ENCODE peak calls at places on chromosomes 6 and 20, in seven cellular contexts. W, U, E, J, V, I and S are unnamed samples.

GRCh38 chr6:166852484-166852975 is 103.8 kb downstream of the RNASET2 start:
- DNase-seq in V (no peak), J (no peak), I (no peak), W (no peak), E (no peak), U (no peak), S (no peak)

GRCh38 chr6:84284428-84285033 is 57.1 kb upstream of the CEP162 start:
- DNase-seq in E (no peak), J (no peak), U (peak; percentile 37), I (no peak), V (peak; percentile 37), W (no peak), S (no peak)

GRCh38 chr20:47272893-47273590 is 83.5 kb downstream of the ZMYND8 start:
- DNase-seq in W (peak; percentile 46), V (peak; percentile 81), U (peak; percentile 70), I (no peak), E (peak; percentile 36), J (peak; percentile 66), S (peak; percentile 29)

GRCh38 chr20:10916312-10916711 is 242.5 kb upstream of the JAG1 start:
- DNase-seq in J (no peak), I (no peak), U (no peak), W (no peak), V (peak; percentile 41), E (no peak), S (no peak)

GRCh38 chr6:16322666-16323312 is 84.4 kb downstream of the GMPR start:
- DNase-seq in I (no peak), U (peak; percentile 90), V (peak; percentile 62), E (peak; percentile 58), W (no peak), J (peak; percentile 59), S (no peak)

GRCh38 chr20:17938889-17939619 is 29.5 kb downstream of the SNX5 start:
- DNase-seq in W (no peak), U (peak; percentile 73), I (no peak), V (peak; percentile 69), J (peak; percentile 57), E (peak; percentile 58), S (no peak)

GRCh38 chr6:154703094-154703493 is 30.1 kb upstream of the SCAF8 start:
- DNase-seq in U (no peak), I (no peak), J (no peak), W (no peak), V (no peak), E (no peak), S (no peak)

GRCh38 chr6:170048615-170049256 is 242.1 kb downstream of the DLL1 start:
- DNase-seq in J (no peak), W (no peak), U (peak; percentile 97), I (peak; percentile 42), V (no peak), E (peak; percentile 60), S (no peak)

GRCh38 chr20:46306743-46307138 is 1.6 kb downstream of the CDH22 start:
- DNase-seq in I (no peak), E (no peak), V (no peak), U (no peak), W (no peak), J (no peak), S (no peak)

GRCh38 chr20:32365560-32365959 is 7.4 kb downstream of the ASXL1 start:
- DNase-seq in W (no peak), V (no peak), J (no peak), E (no peak), I (no peak), U (no peak), S (no peak)

GRCh38 chr20:18734525-18735189 is 78.9 kb upstream of the SCP2D1 start:
- DNase-seq in W (no peak), V (no peak), I (no peak), J (no peak), U (no peak), E (no peak), S (no peak)

GRCh38 chr20:4544765-4545164 is 176.9 kb upstream of the PRND start:
- DNase-seq in W (no peak), I (no peak), J (no peak), V (peak; percentile 38), U (no peak), E (no peak), S (no peak)

GRCh38 chr6:47977314-47977713 is 133.7 kb downstream of the PTCHD4 start:
- DNase-seq in U (no peak), I (no peak), V (no peak), W (no peak), E (no peak), J (no peak), S (no peak)

GRCh38 chr20:3235661-3236324 is 3.2 kb downstream of the SLC4A11 start:
- DNase-seq in V (peak; percentile 26), U (peak; percentile 46), J (no peak), W (no peak), I (no peak), E (no peak), S (no peak)

GRCh38 chr20:10613911-10614310 is 59.9 kb downstream of the JAG1 start:
- DNase-seq in W (no peak), I (no peak), U (no peak), V (no peak), J (no peak), E (no peak), S (no peak)

GRCh38 chr20:12925214-12925755 is 83.5 kb upstream of the SPTLC3 start:
- DNase-seq in E (peak; percentile 30), U (peak; percentile 83), J (peak; percentile 82), I (no peak), V (peak; percentile 90), W (peak; percentile 13), S (peak; percentile 66)

GRCh38 chr20:2602746-2603145 is 49.7 kb upstream of the NOP56 start:
- DNase-seq in E (no peak), J (no peak), V (no peak), W (no peak), U (no peak), I (no peak), S (no peak)

GRCh38 chr20:57547250-57547649 is 13.7 kb upstream of the PCK1 start:
- DNase-seq in V (no peak), E (no peak), I (no peak), U (no peak), W (no peak), J (no peak), S (no peak)

GRCh38 chr6:41021832-41022231 is 17.2 kb downstream of the UNC5CL start:
- DNase-seq in E (no peak), U (peak; percentile 20), J (peak; percentile 48), W (no peak), V (peak; percentile 49), I (no peak), S (peak; percentile 35)
- TF ChIP-seq CTCF in E (no peak), U (no peak), J (peak; percentile 54), W (no peak), V (peak; percentile 36), I (no peak), S (peak; percentile 76)

DNA sequence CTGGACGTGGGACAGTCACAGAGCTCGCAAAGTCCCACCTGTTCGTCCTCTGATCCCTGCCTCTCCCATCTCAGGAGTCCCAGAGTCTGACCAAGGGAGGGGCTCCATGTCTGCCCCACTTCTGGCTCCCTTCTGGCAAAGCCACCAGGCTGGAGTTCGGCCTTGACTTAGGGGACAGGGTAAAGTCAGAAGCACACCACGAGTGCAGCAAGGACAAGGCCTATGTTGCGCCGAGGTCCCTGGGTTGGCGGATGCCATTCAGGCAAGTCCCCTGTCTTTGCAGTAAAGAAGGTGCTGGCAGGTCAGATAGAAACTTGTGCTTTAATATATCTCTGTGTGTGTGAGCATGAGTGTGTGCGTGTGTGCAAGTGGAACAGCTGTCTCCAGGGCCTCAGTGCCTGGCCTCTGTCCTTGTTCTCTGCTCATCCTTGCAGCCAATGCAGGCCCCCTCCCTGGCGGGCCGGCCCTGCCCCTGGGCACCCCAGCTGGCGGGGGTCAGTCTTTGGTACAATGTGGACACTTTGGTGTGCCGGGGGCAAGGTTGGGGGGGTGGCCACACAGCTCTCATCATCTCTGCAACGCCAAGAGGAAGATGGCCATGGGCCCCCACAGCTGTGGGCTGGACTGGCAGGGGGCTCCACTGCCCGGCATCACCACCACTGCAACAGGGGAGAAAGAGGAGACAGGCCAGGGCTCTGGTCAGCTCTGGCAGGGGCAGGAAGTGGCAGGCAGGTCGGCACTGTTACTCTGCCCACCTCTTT is 60.7 kb downstream of the MDGA1 start:
- DNase-seq in V (no peak), U (no peak), E (no peak), J (no peak), I (no peak), W (no peak), S (no peak)
- H3K4me3 ChIP-seq in V (no peak overlapping the region), U (no peak overlapping the region), E (no peak overlapping the region), J (no peak overlapping the region), I (no peak overlapping the region), W (no peak overlapping the region), S (no peak overlapping the region)

DNA sequence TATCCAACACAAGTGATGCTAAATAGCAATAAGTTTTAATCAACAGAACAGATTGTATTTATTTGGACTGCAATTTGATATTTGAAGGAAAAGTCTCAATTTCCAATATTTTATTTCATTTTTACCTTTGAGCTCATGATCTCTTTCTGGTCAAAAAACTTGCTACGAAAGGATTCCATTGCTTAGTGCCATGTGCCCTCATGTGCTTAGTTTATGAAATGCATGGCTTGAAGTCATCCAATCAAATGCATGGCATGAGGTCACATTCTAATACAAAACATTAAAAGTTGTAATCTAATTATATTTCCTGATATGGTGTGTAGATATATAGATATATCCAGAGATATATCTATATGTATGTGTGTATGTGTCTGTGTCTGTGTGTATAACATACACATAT is 321.2 kb upstream of the ADGRB3 start:
- DNase-seq in J (peak; percentile 9), U (peak; percentile 4), E (no peak), W (no peak), I (no peak), V (peak; percentile 44), S (no peak)
- TF ChIP-seq CTCF in J (peak; percentile 51), U (no peak), E (no peak), W (peak; percentile 5), I (no peak), V (peak; percentile 46), S (no peak)

DNA sequence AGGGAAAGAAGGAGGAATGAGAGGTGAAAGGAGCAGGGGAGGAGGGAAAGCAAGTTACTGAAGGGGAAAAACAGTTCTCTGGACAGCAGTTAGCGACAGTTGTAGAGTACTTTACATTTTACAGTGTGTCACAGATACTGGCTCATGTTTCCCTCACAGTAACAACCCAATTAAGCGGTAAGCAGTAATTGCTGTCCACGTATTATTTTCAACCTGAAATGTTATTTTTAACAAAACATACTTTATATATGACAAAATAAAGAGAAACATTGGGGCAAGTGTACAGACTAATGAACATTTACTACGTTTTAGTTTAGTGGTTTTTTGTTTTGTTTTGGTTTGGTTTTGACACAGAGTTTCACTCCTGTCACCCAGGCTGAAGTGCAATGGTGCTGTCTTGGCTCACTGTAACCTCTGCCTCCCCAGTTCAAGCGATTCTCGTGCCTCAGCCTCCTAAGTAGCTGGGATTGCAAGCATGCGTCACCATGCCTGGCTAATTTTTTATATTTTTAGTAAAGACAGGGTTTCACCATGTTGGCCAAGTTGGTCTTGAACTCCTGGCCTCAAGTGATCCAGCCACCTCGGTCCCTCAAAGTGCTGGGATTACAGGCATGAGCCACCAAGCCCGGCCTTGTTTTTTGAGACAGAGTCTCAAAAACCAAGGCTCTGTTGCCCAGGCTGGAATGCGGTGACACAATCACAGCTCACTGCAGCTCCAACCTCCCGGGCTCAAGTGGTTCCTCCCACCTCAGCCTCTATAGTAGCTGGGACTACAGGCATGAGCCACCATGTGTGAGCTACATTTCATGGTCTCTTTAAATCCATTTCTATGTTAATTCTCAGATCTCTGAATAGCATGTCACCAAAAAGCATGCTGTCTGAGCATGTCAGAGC is 22.6 kb upstream of the BTN3A2 start:
- DNase-seq in I (no peak), U (no peak), J (no peak), V (peak; percentile 52), E (no peak), W (no peak), S (no peak)
- H3K4me3 ChIP-seq in I (no peak overlapping the region), U (no peak overlapping the region), J (peak overlapping the region; percentile 28), V (peak overlapping the region; percentile 44), E (no peak overlapping the region), W (peak overlapping the region; percentile 23), S (peak overlapping the region; percentile 27)

GRCh38 chr6:19552588-19552987 is 284.6 kb upstream of the ID4 start:
- DNase-seq in E (no peak), W (no peak), I (no peak), V (no peak), U (no peak), J (no peak), S (no peak)
- TF ChIP-seq CTCF in E (no peak), W (no peak), I (no peak), V (no peak), U (no peak), J (no peak), S (no peak)